ENCODE peak calls at places on chromosome 7, in ten cellular contexts. W, C, I, R, Z, J, X, U, N and T are unnamed samples.

GRCh38 chr7:155032978-155033377 is 30.1 kb upstream of the PAXIP1 start:
- DNase-seq in W (no peak), C (no peak), I (no peak), R (no peak), Z (no peak), J (no peak), X (peak), U (no peak), N (no peak), T (no peak)

GRCh38 chr7:77542895-77543294 is 5.8 kb downstream of the PTPN12 start:
- DNase-seq in W (no peak), C (no peak), I (no peak), R (no peak), Z (no peak), J (no peak), X (no peak), U (no peak), N (no peak), T (no peak)

GRCh38 chr7:84949501-84949900 is 237.4 kb downstream of the SEMA3D start:
- DNase-seq in W (no peak), C (no peak), I (no peak), R (peak), Z (no peak), J (no peak), X (no peak), U (no peak), N (peak), T (no peak)

GRCh38 chr7:24978837-24979469 is 1.0 kb downstream of the OSBPL3 start:
- DNase-seq in W (peak), C (peak), I (no peak), R (peak), Z (peak), J (no peak), X (peak), U (no peak), N (peak), T (no peak)

GRCh38 chr7:109984726-109985125 is 1106.2 kb upstream of the LRRN3 start:
- DNase-seq in W (no peak), C (no peak), I (no peak), R (no peak), Z (no peak), J (no peak), X (no peak), U (no peak), N (no peak), T (no peak)

GRCh38 chr7:97043281-97043680 is 18.6 kb upstream of the DLX5 start:
- DNase-seq in W (no peak), C (no peak), I (no peak), R (no peak), Z (no peak), J (no peak), X (no peak), U (no peak), N (no peak), T (no peak)

GRCh38 chr7:159093351-159093971 is 51.2 kb downstream of the VIPR2 start:
- DNase-seq in W (peak), C (no peak), I (peak), R (no peak), Z (no peak), J (no peak), X (no peak), U (no peak), N (no peak), T (no peak)

GRCh38 chr7:74099031-74099430 is 15.4 kb downstream of the LIMK1 start:
- DNase-seq in W (no peak), C (no peak), I (no peak), R (no peak), Z (no peak), J (no peak), X (no peak), U (no peak), N (no peak), T (no peak)

GRCh38 chr7:30460246-30460633 is 18.3 kb downstream of the NOD1 start:
- DNase-seq in W (no peak), C (no peak), I (no peak), R (no peak), Z (no peak), J (peak), X (no peak), U (no peak), N (no peak), T (peak)

GRCh38 chr7:41730668-41731067 is 27.8 kb upstream of the INHBA start:
- DNase-seq in W (no peak), C (no peak), I (no peak), R (no peak), Z (no peak), J (no peak), X (no peak), U (no peak), N (peak), T (no peak)

GRCh38 chr7:1412322-1413261 is 46.7 kb downstream of the MICALL2 start:
- DNase-seq in W (peak), C (peak), I (peak), R (peak), Z (peak), J (peak), X (peak), U (peak), N (peak), T (peak)

GRCh38 chr7:27424231-27424630 is 181.6 kb downstream of the EVX1 start:
- DNase-seq in W (no peak), C (no peak), I (no peak), R (no peak), Z (no peak), J (no peak), X (no peak), U (no peak), N (no peak), T (no peak)

GRCh38 chr7:148884299-148885022 is 370 bp upstream of the EZH2 start:
- DNase-seq in W (peak), C (peak), I (peak), R (peak), Z (peak), J (peak), X (peak), U (peak), N (peak), T (peak)

GRCh38 chr7:75989084-75989725 is 5.2 kb downstream of the TMEM120A start:
- DNase-seq in W (peak), C (peak), I (no peak), R (no peak), Z (peak), J (no peak), X (peak), U (no peak), N (no peak), T (peak)

GRCh38 chr7:33671521-33672262 is 233.6 kb upstream of the BMPER start:
- DNase-seq in W (no peak), C (no peak), I (no peak), R (no peak), Z (no peak), J (no peak), X (no peak), U (no peak), N (no peak), T (no peak)

GRCh38 chr7:45658716-45659495 is 84.7 kb downstream of the ADCY1 start:
- DNase-seq in W (no peak), C (peak), I (no peak), R (no peak), Z (no peak), J (no peak), X (no peak), U (no peak), N (no peak), T (no peak)

GRCh38 chr7:140229591-140230516 is 53.1 kb upstream of the KDM7A start:
- DNase-seq in W (peak), C (peak), I (no peak), R (no peak), Z (peak), J (no peak), X (peak), U (no peak), N (no peak), T (peak)

GRCh38 chr7:130441408-130441854 is 615 bp upstream of the CEP41 start:
- DNase-seq in W (no peak), C (peak), I (no peak), R (no peak), Z (no peak), J (no peak), X (peak), U (no peak), N (no peak), T (no peak)

DNA sequence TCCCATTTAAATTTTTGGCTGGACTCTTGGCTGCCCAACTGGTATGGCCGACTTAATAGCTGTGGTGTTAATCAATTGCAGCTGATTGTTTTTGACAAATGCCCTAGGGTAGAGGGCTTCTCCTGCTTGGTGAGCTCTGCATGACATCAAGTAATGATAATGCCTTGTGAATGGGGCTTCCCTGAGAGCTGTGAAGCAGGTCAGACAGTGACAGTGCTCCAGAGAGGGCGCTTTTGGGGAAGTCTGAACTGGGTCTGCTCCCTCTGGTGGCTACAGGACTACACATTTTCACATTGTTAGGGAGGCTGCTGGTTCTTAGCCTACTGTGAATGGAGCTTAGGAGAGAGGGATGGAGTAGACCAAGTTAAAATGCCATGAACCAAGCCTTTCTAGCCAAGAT is 98.8 kb downstream of the SDK1 start:
- DNase-seq in W (no peak), C (peak), I (no peak), R (no peak), Z (no peak), J (peak), X (peak), U (peak), N (peak), T (no peak)
- TF ChIP-seq CTCF in W (no peak), C (peak), I (no peak), R (peak), Z (no peak), J (peak), X (peak), U (peak), N (peak), T (peak)

DNA sequence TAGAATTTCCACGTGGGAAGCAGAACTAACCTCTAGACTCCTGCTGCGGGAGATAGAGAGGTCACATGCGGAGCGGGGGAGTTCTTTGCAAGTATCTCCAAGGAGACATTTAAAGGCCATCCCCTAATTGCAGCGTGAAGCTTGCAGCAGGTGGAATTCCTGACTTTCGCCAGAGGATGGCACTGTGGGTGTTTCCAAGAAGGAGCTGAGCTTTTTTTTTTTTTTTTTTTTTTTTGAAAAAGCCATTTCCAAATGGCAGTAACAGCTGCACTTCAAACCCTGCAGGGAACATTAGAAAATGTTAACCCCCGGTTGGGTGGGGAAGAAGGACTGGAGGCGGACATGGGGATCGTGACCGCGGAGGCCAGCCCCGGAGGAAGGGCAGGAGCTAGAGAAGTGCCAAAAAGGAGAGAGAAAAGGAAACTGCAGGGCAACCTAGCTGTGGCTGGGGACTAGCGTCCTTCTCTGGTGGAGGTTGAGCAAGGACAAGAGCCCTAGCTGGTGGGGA is 487.7 kb downstream of the TYW1 start:
- DNase-seq in W (no peak), C (peak), I (peak), R (peak), Z (no peak), J (peak), X (peak), U (peak), N (peak), T (no peak)
- TF ChIP-seq CTCF in W (peak), C (peak), I (peak), R (peak), Z (peak), J (peak), X (peak), U (peak), N (peak), T (peak)

DNA sequence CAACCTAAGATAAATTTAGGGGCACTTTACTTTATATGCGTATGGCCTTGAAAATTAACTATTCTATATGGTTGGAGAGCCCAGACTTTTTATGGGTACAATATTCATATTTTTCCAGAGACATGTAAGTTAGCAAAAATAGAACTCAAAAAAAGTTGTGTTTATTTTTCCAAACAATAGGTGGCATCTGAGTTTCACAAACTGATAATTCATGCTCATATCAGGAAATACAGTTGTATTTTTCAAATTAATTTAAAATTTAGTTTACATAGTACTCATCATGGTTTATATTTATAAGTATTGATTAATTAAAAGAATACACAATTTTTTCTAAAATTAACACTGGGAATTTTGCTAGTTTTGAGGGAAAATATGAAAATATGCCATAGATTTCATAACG is 34.6 kb downstream of the ANKRD7 start:
- DNase-seq in W (no peak), C (no peak), I (no peak), R (no peak), Z (no peak), J (no peak), X (no peak), U (no peak), N (peak), T (no peak)
- TF ChIP-seq CTCF in W (no peak), C (no peak), I (no peak), R (no peak), Z (no peak), J (no peak), X (no peak), U (no peak), N (no peak), T (peak)

DNA sequence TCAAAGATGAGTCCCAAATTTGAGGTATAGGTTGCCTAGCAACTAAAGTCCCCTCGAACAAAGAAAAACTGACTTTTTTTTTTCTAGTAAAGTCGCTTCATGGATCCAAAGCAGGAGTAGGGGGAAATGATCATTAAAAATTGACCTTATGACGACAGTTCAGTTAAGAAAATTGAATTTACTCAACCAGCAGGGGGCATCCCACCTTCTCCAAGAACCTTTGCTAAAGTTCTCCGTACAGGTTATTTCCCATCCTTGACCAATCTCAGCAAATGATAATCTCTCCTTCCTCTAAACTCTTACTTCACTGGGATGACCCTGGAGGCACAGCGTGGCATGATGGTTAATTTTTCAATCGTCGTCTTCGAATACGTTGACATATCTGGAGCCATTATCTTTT is 228.3 kb downstream of the CALN1 start:
- DNase-seq in W (no peak), C (peak), I (no peak), R (no peak), Z (no peak), J (peak), X (peak), U (peak), N (no peak), T (no peak)
- TF ChIP-seq CTCF in W (no peak), C (no peak), I (no peak), R (no peak), Z (peak), J (peak), X (peak), U (peak), N (no peak), T (peak)

GRCh38 chr7:79454325-79454960 is 976 bp upstream of the MAGI2 start:
- DNase-seq in W (peak), C (peak), I (no peak), R (no peak), Z (peak), J (peak), X (peak), U (no peak), N (no peak), T (no peak)
- TF ChIP-seq CTCF in W (no peak), C (no peak), I (no peak), R (no peak), Z (no peak), J (no peak), X (no peak), U (no peak), N (peak), T (no peak)

DNA sequence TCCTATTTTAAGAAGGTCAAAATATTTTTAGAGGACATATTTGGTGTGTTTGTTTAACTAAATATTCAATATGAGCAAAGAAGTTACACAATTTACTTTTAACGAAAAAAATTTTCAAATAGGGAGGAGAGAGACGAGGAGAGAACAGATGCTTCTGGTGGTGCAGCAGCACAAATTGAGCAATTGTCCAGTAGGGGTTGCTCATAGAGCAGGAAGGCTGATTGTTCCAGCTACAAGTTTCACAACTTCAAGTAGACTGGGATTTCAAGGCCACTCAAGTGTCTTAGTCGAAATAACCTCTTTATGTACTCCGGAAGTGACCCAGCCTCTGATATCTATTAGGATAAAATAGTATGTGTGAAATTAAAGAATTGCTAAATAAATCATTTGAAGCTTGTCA is 197.9 kb downstream of the HDAC9 start:
- DNase-seq in W (no peak), C (peak), I (no peak), R (peak), Z (no peak), J (peak), X (peak), U (peak), N (peak), T (no peak)
- TF ChIP-seq CTCF in W (no peak), C (peak), I (peak), R (peak), Z (peak), J (peak), X (peak), U (peak), N (peak), T (peak)

DNA sequence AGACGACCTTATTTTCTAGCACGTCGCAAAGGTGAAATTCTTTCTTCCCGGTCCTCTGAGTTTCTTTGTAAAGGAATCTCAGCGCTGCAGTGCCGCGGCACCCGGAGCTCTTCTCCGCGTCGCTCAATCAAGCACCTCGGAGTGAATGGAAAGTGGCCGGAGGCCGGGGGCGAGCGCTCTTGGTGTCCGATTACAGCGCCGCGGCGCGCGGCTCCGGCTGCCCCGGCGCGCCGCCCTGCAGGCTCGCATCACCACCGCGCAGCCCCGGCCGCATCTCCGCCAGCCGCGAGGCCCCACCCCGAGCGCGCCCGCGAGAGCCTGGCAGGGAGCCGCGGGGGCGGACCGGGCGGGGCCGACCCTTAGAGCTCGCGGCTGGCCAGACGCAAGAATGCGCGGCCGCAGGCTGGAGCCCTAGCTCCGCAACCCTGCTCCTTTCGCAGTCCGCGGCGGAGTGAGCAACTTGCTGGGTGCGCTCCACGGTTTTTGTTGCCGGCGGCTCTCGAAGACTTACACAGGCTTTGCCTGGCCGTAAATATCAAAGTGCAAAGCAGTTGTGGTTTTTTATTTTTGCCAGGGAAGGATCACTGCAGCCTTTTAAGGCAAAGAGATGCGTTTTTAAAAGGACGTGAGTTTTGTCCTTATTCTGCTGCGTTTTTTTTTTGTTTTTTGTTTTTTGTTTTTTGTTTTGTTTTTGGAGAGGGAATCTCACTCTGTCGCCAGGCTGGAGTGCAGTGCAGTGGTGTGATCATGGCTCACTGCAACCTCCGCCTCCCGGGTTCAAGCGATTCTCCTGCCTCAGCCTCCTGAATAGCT is at the start of gene SEMA3C:
- DNase-seq in W (peak), C (peak), I (peak), R (peak), Z (peak), J (peak), X (peak), U (peak), N (peak), T (peak)
- TF ChIP-seq CTCF in W (no peak), C (peak), I (no peak), R (no peak), Z (peak), J (no peak), X (no peak), U (no peak), N (peak), T (no peak)

DNA sequence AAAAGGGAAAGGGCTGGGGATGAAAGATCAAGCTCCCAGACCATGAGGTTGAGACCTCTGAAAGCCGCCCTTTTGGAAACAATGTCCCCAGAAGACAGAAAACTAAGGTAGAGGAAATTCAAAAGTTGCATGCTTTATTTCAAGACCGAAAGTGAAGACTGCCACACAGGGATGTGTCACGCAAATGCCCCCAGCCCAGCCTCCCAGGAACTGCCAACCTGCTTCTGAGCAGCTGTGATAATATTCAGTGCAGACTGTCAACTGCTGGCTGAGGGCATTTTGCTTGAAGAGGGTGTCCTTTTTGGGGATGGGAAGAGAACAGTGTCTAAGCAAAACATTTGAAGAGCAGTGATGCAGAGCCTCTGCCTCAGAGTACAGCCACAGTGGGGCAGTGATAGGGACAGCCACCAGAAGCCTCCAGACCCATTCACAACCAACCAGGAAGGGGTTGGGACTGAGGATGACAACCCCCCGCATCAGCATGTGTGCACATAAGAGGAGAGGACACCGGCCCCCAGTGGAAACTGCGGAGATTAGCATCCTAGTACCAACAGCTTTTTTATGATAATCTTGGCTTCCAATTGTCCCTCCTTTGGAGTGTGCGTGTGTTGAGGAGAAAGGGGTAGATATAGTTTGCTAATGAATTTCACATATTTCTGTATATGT is 34.7 kb upstream of the NFE2L3 start:
- DNase-seq in W (no peak), C (no peak), I (no peak), R (no peak), Z (no peak), J (no peak), X (peak), U (no peak), N (no peak), T (no peak)
- TF ChIP-seq CTCF in W (no peak), C (no peak), I (no peak), R (no peak), Z (no peak), J (no peak), X (peak), U (peak), N (no peak), T (no peak)